ENCODE peak calls at places on chromosomes 6 and 20, in seven cellular contexts. D, H, E, X, C, K and V are unnamed samples.

GRCh38 chr6:110859335-110859792 is 15.2 kb upstream of the AMD1 start:
- DNase-seq in D (no peak), H (no peak), E (peak; percentile 17), X (no peak), C (no peak), K (no peak), V (no peak)

GRCh38 chr6:53913286-53913685 is 118.5 kb downstream of the LRRC1 start:
- DNase-seq in D (no peak), H (no peak), E (no peak), X (no peak), C (no peak), K (no peak), V (no peak)

GRCh38 chr6:155106456-155107107 is 111.5 kb downstream of the TIAM2 start:
- DNase-seq in D (no peak), H (no peak), E (no peak), X (peak; percentile 21), C (no peak), K (no peak), V (peak; percentile 40)

GRCh38 chr6:153231048-153231635 is 100.1 kb upstream of the RGS17 start:
- DNase-seq in D (peak; percentile 71), H (peak; percentile 5), E (peak; percentile 26), X (peak; percentile 74), C (peak; percentile 44), K (peak; percentile 62), V (peak; percentile 4)

GRCh38 chr6:170258395-170258794 is 32.5 kb downstream of the DLL1 start:
- DNase-seq in D (no peak), H (no peak), E (no peak), X (no peak), C (no peak), K (no peak), V (no peak)

GRCh38 chr20:4769328-4769727 is 47.6 kb downstream of the PRND start:
- DNase-seq in D (no peak), H (no peak), E (no peak), X (no peak), C (no peak), K (no peak), V (no peak)

GRCh38 chr6:90596967-90597539 is 10.2 kb upstream of the MAP3K7 start:
- DNase-seq in D (no peak), H (no peak), E (no peak), X (no peak), C (no peak), K (no peak), V (no peak)

GRCh38 chr6:44072959-44073611 is 54.2 kb downstream of the MRPL14 start:
- DNase-seq in D (peak; percentile 76), H (no peak), E (peak; percentile 76), X (peak; percentile 80), C (peak; percentile 86), K (peak; percentile 84), V (peak; percentile 98)

GRCh38 chr6:49205526-49205925 is 257.5 kb downstream of the MMUT start:
- DNase-seq in D (no peak), H (no peak), E (no peak), X (no peak), C (no peak), K (no peak), V (no peak)

GRCh38 chr6:63100066-63100465 is 111.2 kb upstream of the FKBP1C start:
- DNase-seq in D (no peak), H (no peak), E (no peak), X (no peak), C (no peak), K (no peak), V (no peak)

GRCh38 chr6:16759646-16760535 is 1.4 kb downstream of the ATXN1 start:
- DNase-seq in D (peak; percentile 85), H (no peak), E (peak; percentile 84), X (peak; percentile 94), C (peak; percentile 89), K (peak; percentile 75), V (peak; percentile 83)

GRCh38 chr20:2814076-2814475 is 711 bp upstream of the C20orf141 start:
- DNase-seq in D (no peak), H (no peak), E (no peak), X (no peak), C (no peak), K (peak; percentile 38), V (no peak)

GRCh38 chr20:20371133-20371532 is 3.2 kb downstream of the INSM1 start:
- DNase-seq in D (no peak), H (no peak), E (no peak), X (no peak), C (no peak), K (no peak), V (no peak)
- H3K4me3 ChIP-seq in D (no peak overlapping the region), H (no peak overlapping the region), E (no peak overlapping the region), X (no peak overlapping the region), C (no peak overlapping the region), K (no peak overlapping the region), V (no peak overlapping the region)

DNA sequence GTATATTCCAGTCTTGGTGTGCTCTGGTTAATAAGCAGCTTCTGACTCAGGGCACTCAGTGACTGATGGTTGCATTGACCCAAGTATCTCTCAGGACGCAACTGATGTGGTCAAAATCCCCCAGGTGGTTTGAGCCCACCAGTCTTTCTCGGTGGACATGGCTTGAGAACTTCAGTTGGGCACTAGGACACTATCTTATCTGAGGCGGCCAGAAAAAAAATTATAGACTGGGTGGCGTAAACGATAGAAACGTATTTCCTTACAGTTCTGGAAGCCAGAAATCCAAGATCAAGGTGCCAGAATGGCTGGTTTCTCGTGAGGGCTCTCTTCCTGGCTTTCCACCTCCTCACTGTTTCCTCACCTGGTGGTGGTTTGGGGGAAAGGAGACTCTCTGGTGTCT is 52.2 kb downstream of the PPP1R16B start:
- DNase-seq in D (no peak), H (no peak), E (no peak), X (no peak), C (no peak), K (no peak), V (no peak)
- H3K4me3 ChIP-seq in D (no peak overlapping the region), H (no peak overlapping the region), E (no peak overlapping the region), X (no peak overlapping the region), C (no peak overlapping the region), K (no peak overlapping the region), V (no peak overlapping the region)

GRCh38 chr20:59042796-59043621 is 423 bp upstream of the PRELID3B start:
- DNase-seq in D (peak; percentile 94), H (peak; percentile 52), E (peak; percentile 95), X (peak; percentile 92), C (peak; percentile 88), K (peak; percentile 99), V (peak; percentile 93)

GRCh38 chr20:59039233-59039632 is 3.4 kb downstream of the PRELID3B start:
- DNase-seq in D (no peak), H (no peak), E (no peak), X (peak; percentile 43), C (no peak), K (peak; percentile 14), V (no peak)

GRCh38 chr20:59042151-59042795 is at the start of gene PRELID3B:
- DNase-seq in D (no peak), H (no peak), E (no peak), X (peak; percentile 25), C (peak; percentile 60), K (peak; percentile 59), V (no peak)

GRCh38 chr20:59043698-59044097 is 1.1 kb upstream of the PRELID3B start:
- DNase-seq in D (no peak), H (no peak), E (no peak), X (no peak), C (peak; percentile 51), K (peak; percentile 89), V (peak; percentile 16)

GRCh38 chr20:59040682-59041081 is 1.9 kb downstream of the PRELID3B start:
- DNase-seq in D (no peak), H (no peak), E (no peak), X (no peak), C (no peak), K (no peak), V (no peak)
- H3K4me3 ChIP-seq in D (no peak overlapping the region), H (no peak overlapping the region), E (peak overlapping the region; percentile 38), X (no peak overlapping the region), C (no peak overlapping the region), K (peak overlapping the region; percentile 72), V (peak overlapping the region; percentile 91)

GRCh38 chr20:57124346-57124745 is 142.1 kb downstream of the BMP7 start:
- DNase-seq in D (no peak), H (no peak), E (no peak), X (peak; percentile 4), C (no peak), K (no peak), V (no peak)
- H3K4me3 ChIP-seq in D (no peak overlapping the region), H (no peak overlapping the region), E (no peak overlapping the region), X (no peak overlapping the region), C (no peak overlapping the region), K (no peak overlapping the region), V (no peak overlapping the region)

GRCh38 chr6:431504-431903 is 40.0 kb downstream of the IRF4 start:
- DNase-seq in D (no peak), H (no peak), E (no peak), X (no peak), C (no peak), K (no peak), V (no peak)
- H3K4me3 ChIP-seq in D (no peak overlapping the region), H (no peak overlapping the region), E (no peak overlapping the region), X (no peak overlapping the region), C (no peak overlapping the region), K (no peak overlapping the region), V (no peak overlapping the region)

DNA sequence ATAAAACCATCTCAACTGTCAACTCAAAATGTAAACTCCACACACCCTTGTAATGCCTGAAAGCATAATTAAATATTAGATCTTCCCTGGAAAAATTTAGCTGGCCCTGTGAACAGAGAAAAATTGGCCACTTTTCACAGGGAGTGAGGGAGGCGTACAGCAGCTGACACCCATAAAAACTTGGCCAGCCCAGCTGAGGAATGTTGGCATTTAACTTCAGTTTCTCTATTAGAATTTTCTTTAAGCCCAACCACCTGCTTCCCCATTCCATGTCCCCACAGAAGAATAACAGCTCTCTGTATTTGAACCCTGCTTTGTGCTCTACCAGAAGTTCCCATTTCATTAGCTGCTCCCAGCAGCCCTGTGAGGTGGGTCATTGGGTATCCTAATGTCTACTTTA is 41.0 kb downstream of the PKHD1 start:
- DNase-seq in D (peak; percentile 18), H (no peak), E (no peak), X (no peak), C (no peak), K (no peak), V (peak; percentile 56)
- H3K4me3 ChIP-seq in D (no peak overlapping the region), H (no peak overlapping the region), E (no peak overlapping the region), X (no peak overlapping the region), C (no peak overlapping the region), K (no peak overlapping the region), V (no peak overlapping the region)